ENCODE peak calls at places on chromosome X, in six cellular contexts. One of them, this sample, is unnamed.

GRCh38 chrX:30880058-30880457 is 9.0 kb downstream of the TAB3 start:
- DNase-seq in breast epithelium: no peak
- DNase-seq in HCT116: no peak
- DNase-seq in AG09309: no peak
- DNase-seq in bronchial epithelial cell: no peak
- DNase-seq in Peyer's patch: no peak
- DNase-seq in this sample: no peak

GRCh38 chrX:104098151-104098808 is 14.0 kb upstream of the ZCCHC18 start:
- DNase-seq in breast epithelium: no peak
- DNase-seq in HCT116: peak
- DNase-seq in AG09309: peak
- DNase-seq in bronchial epithelial cell: peak
- DNase-seq in Peyer's patch: peak
- DNase-seq in this sample: peak

GRCh38 chrX:85630901-85631300 is 251.4 kb upstream of the POF1B start:
- DNase-seq in breast epithelium: no peak
- DNase-seq in HCT116: no peak
- DNase-seq in AG09309: no peak
- DNase-seq in bronchial epithelial cell: no peak
- DNase-seq in Peyer's patch: no peak
- DNase-seq in this sample: no peak

GRCh38 chrX:154321152-154321551 is 25.6 kb downstream of the TKTL1 start:
- DNase-seq in breast epithelium: no peak
- DNase-seq in HCT116: no peak
- DNase-seq in AG09309: no peak
- DNase-seq in bronchial epithelial cell: no peak
- DNase-seq in Peyer's patch: no peak
- DNase-seq in this sample: no peak

GRCh38 chrX:109624641-109625311 is at the start of gene KCNE5:
- DNase-seq in breast epithelium: no peak
- DNase-seq in HCT116: no peak
- DNase-seq in AG09309: no peak
- DNase-seq in bronchial epithelial cell: no peak
- DNase-seq in Peyer's patch: no peak
- DNase-seq in this sample: no peak

GRCh38 chrX:42366181-42366580 is 411.8 kb downstream of the PPP1R2C start:
- DNase-seq in breast epithelium: no peak
- DNase-seq in HCT116: no peak
- DNase-seq in AG09309: no peak
- DNase-seq in bronchial epithelial cell: no peak
- DNase-seq in Peyer's patch: no peak
- DNase-seq in this sample: no peak

GRCh38 chrX:105975382-105975781 is 63.1 kb downstream of the SERPINA7 start:
- DNase-seq in breast epithelium: no peak
- DNase-seq in HCT116: peak
- DNase-seq in AG09309: no peak
- DNase-seq in bronchial epithelial cell: peak
- DNase-seq in Peyer's patch: no peak
- DNase-seq in this sample: no peak

GRCh38 chrX:20284444-20284843 is 17.7 kb upstream of the RPS6KA3 start:
- DNase-seq in breast epithelium: no peak
- DNase-seq in HCT116: no peak
- DNase-seq in AG09309: no peak
- DNase-seq in bronchial epithelial cell: no peak
- DNase-seq in Peyer's patch: no peak
- DNase-seq in this sample: no peak

DNA sequence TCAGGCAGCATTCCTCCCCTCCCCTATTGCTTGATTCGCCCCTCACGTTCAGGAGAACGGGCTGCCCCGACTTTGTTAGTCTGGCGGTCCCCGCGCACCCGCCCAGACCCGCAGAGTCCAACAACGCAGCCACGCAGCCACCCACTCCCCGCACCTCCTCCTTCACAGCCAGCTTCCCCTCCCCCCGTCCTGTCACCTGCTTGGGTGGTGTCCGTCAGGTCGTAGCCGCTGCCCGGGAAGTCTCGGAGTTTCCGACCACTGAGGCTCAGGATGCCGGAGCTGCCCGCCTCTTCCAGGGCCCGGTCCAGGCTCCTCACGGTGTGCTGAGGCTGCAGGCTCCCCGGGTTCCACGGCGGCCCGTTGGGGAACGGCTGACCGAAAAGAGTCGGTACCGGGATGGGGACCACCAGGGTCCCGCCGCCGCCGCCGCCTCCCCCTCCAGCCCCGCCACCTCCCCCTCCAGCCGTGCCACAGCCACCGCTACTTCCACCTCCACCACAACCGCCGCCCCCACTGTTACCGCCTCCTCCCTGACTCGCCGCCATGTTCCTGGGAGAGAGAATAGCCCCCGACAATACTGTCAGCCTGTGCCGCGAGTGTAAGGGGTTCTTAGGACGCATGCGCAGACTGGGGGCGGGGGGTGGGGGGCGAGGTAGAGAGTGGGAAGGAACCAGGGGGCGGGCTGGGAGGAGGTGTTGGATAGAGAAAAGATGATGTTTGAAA is at the start of gene LRCH2:
- DNase-seq in breast epithelium: no peak
- DNase-seq in HCT116: no peak
- DNase-seq in AG09309: no peak
- DNase-seq in bronchial epithelial cell: no peak
- DNase-seq in Peyer's patch: no peak
- DNase-seq in this sample: no peak
- H3K4me3 ChIP-seq in breast epithelium: peak
- H3K4me3 ChIP-seq in HCT116: no peak
- H3K4me3 ChIP-seq in AG09309: peak
- H3K4me3 ChIP-seq in bronchial epithelial cell: no peak
- H3K4me3 ChIP-seq in Peyer's patch: peak
- H3K4me3 ChIP-seq in this sample: no peak

GRCh38 chrX:95911062-95911461 is 773.6 kb upstream of the DIAPH2 start:
- DNase-seq in breast epithelium: no peak
- DNase-seq in HCT116: no peak
- DNase-seq in AG09309: no peak
- DNase-seq in bronchial epithelial cell: no peak
- DNase-seq in Peyer's patch: no peak
- DNase-seq in this sample: no peak
- H3K4me3 ChIP-seq in breast epithelium: no peak
- H3K4me3 ChIP-seq in HCT116: no peak
- H3K4me3 ChIP-seq in AG09309: no peak
- H3K4me3 ChIP-seq in bronchial epithelial cell: no peak
- H3K4me3 ChIP-seq in Peyer's patch: no peak
- H3K4me3 ChIP-seq in this sample: no peak

GRCh38 chrX:112643721-112644120 is 36.0 kb downstream of the LHFPL1 start:
- DNase-seq in breast epithelium: no peak
- DNase-seq in HCT116: no peak
- DNase-seq in AG09309: no peak
- DNase-seq in bronchial epithelial cell: no peak
- DNase-seq in Peyer's patch: no peak
- DNase-seq in this sample: no peak

GRCh38 chrX:112644713-112645112 is 35.0 kb downstream of the LHFPL1 start:
- DNase-seq in breast epithelium: no peak
- DNase-seq in HCT116: no peak
- DNase-seq in AG09309: no peak
- DNase-seq in bronchial epithelial cell: no peak
- DNase-seq in Peyer's patch: no peak
- DNase-seq in this sample: no peak

GRCh38 chrX:112638691-112639090 is 41.0 kb downstream of the LHFPL1 start:
- DNase-seq in breast epithelium: no peak
- DNase-seq in HCT116: no peak
- DNase-seq in AG09309: no peak
- DNase-seq in bronchial epithelial cell: no peak
- DNase-seq in Peyer's patch: no peak
- DNase-seq in this sample: no peak

GRCh38 chrX:112642349-112642748 is 37.4 kb downstream of the LHFPL1 start:
- DNase-seq in breast epithelium: no peak
- DNase-seq in HCT116: peak
- DNase-seq in AG09309: peak
- DNase-seq in bronchial epithelial cell: peak
- DNase-seq in Peyer's patch: no peak
- DNase-seq in this sample: peak

DNA sequence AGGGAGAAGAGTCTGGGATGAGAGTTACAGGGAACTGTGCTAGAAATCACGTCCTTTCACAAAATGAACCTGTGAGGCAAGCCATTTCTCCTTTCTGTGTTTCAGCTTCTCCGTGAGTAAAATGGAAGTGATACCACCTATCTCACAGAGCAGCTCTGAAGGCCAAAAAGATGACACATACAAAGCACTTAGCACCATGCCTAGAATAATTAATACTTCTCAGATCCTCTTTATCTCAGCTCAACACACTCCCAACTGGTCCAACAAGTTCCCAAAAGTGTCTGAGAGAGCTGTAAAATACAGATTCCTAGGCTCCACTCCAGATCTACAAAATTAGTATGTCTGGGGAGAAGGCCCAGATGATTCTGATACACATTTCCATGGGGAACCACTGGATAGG is 38.3 kb downstream of the LHFPL1 start:
- DNase-seq in breast epithelium: no peak
- DNase-seq in HCT116: no peak
- DNase-seq in AG09309: no peak
- DNase-seq in bronchial epithelial cell: no peak
- DNase-seq in Peyer's patch: no peak
- DNase-seq in this sample: no peak
- H3K4me3 ChIP-seq in breast epithelium: no peak
- H3K4me3 ChIP-seq in HCT116: no peak
- H3K4me3 ChIP-seq in AG09309: no peak
- H3K4me3 ChIP-seq in bronchial epithelial cell: no peak
- H3K4me3 ChIP-seq in Peyer's patch: no peak
- H3K4me3 ChIP-seq in this sample: no peak

DNA sequence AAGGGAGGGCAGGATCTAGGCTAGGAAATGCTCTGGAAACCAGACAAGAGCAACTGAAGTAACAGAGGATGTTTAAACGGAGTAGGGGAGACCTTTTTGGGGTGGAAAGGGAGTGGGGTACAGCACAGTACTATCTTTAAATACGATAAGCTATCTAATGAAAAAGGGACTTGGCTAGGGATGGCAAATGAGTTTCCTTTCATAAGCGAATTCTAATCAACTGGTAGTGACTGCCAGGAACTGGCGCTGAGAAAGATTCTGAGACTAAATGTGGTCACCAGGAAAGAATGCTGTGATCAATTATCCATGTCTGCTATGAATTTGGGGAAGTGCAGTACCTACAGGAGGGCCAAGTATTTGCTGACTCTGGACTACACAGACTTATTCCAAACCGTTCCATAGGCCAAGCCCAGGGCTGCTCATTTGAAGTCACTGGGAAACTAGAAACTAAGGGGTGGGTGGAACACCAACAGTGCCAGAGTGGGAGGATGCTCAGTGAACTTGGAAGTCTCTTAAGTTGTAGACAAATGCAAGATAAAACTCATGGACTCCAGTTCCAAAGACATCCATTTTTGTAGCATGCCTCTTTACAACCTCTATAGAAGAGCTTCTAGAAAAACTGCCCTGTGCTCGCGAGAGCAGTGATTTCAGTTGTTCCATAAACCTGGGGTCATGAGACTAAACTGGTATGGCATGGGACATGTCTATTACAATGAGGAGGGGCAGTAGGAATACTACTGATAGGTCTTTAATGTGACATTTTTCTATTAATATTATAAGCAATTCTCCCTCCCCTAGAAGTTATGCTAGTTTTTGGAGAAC is 2.0 kb downstream of the TRAPPC2 start:
- DNase-seq in breast epithelium: no peak
- DNase-seq in HCT116: no peak
- DNase-seq in AG09309: no peak
- DNase-seq in bronchial epithelial cell: no peak
- DNase-seq in Peyer's patch: no peak
- DNase-seq in this sample: no peak
- H3K4me3 ChIP-seq in breast epithelium: no peak
- H3K4me3 ChIP-seq in HCT116: no peak
- H3K4me3 ChIP-seq in AG09309: no peak
- H3K4me3 ChIP-seq in bronchial epithelial cell: no peak
- H3K4me3 ChIP-seq in Peyer's patch: no peak
- H3K4me3 ChIP-seq in this sample: no peak

DNA sequence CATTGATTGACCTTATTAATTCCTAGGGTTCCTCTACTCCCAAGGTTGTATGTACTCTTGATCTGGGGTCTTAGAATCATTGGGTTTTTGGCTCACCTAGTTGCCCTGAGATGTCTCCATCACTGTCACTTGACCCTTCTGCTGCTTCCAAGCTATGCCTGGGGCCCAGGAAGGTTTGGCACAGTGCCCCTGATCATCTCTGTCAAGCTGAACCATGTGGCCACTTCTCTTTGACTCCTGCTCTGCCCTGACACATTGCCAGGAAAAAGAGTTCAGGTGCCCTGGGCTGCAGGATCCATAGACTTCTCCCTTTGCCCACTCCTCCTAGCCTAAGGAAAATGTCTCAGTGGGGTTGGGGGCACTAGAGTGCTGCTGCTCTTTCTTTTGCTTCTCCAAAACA is 3.9 kb upstream of the CHST7 start:
- DNase-seq in breast epithelium: no peak
- DNase-seq in HCT116: no peak
- DNase-seq in AG09309: no peak
- DNase-seq in bronchial epithelial cell: no peak
- DNase-seq in Peyer's patch: no peak
- DNase-seq in this sample: no peak
- H3K4me3 ChIP-seq in breast epithelium: no peak
- H3K4me3 ChIP-seq in HCT116: no peak
- H3K4me3 ChIP-seq in AG09309: no peak
- H3K4me3 ChIP-seq in bronchial epithelial cell: no peak
- H3K4me3 ChIP-seq in Peyer's patch: no peak
- H3K4me3 ChIP-seq in this sample: no peak

GRCh38 chrX:118148737-118149136 is 32.1 kb upstream of the KLHL13 start:
- DNase-seq in breast epithelium: no peak
- DNase-seq in HCT116: no peak
- DNase-seq in AG09309: no peak
- DNase-seq in bronchial epithelial cell: no peak
- DNase-seq in Peyer's patch: no peak
- DNase-seq in this sample: no peak
- H3K4me3 ChIP-seq in breast epithelium: no peak
- H3K4me3 ChIP-seq in HCT116: no peak
- H3K4me3 ChIP-seq in AG09309: no peak
- H3K4me3 ChIP-seq in bronchial epithelial cell: no peak
- H3K4me3 ChIP-seq in Peyer's patch: no peak
- H3K4me3 ChIP-seq in this sample: no peak

GRCh38 chrX:45771560-45772340 is 571.1 kb upstream of the DIPK2B start:
- DNase-seq in breast epithelium: no peak
- DNase-seq in HCT116: no peak
- DNase-seq in AG09309: no peak
- DNase-seq in bronchial epithelial cell: peak
- DNase-seq in Peyer's patch: peak
- DNase-seq in this sample: no peak
- H3K4me3 ChIP-seq in breast epithelium: no peak
- H3K4me3 ChIP-seq in HCT116: peak
- H3K4me3 ChIP-seq in AG09309: peak
- H3K4me3 ChIP-seq in bronchial epithelial cell: peak
- H3K4me3 ChIP-seq in Peyer's patch: peak
- H3K4me3 ChIP-seq in this sample: peak

GRCh38 chrX:136063340-136064079 is 78.3 kb downstream of the SLC9A6 start:
- DNase-seq in breast epithelium: no peak
- DNase-seq in HCT116: no peak
- DNase-seq in AG09309: no peak
- DNase-seq in bronchial epithelial cell: peak
- DNase-seq in Peyer's patch: no peak
- DNase-seq in this sample: no peak
- H3K4me3 ChIP-seq in breast epithelium: no peak
- H3K4me3 ChIP-seq in HCT116: no peak
- H3K4me3 ChIP-seq in AG09309: no peak
- H3K4me3 ChIP-seq in bronchial epithelial cell: no peak
- H3K4me3 ChIP-seq in Peyer's patch: no peak
- H3K4me3 ChIP-seq in this sample: no peak

This sample was measured in CD8-positive, alpha-beta T cell.